ENCODE peak calls at places on chromosome 5, in six cellular contexts. One of them, this sample, is unnamed.
A peak's percentile ranks its signal among the peaks of the same experiment; 100 is the strongest.

GRCh38 chr5:43646997-43647396 is 44.0 kb downstream of the NNT start:
- DNase-seq in naive thymus-derived CD4-positive, alpha-beta T cell: no peak
- DNase-seq in lower leg skin: no peak
- DNase-seq in iPS DF 19.7: no peak
- DNase-seq in heart right ventricle: no peak
- DNase-seq in putamen: no peak
- DNase-seq in this sample: no peak

GRCh38 chr5:160097981-160098380 is 21.3 kb downstream of the PWWP2A start:
- DNase-seq in naive thymus-derived CD4-positive, alpha-beta T cell: no peak
- DNase-seq in lower leg skin: no peak
- DNase-seq in iPS DF 19.7: no peak
- DNase-seq in heart right ventricle: no peak
- DNase-seq in putamen: no peak
- DNase-seq in this sample: no peak

GRCh38 chr5:131019601-131020315 is 145.3 kb downstream of the HINT1 start:
- DNase-seq in naive thymus-derived CD4-positive, alpha-beta T cell: no peak
- DNase-seq in lower leg skin: no peak
- DNase-seq in iPS DF 19.7: no peak
- DNase-seq in heart right ventricle: no peak
- DNase-seq in putamen: no peak
- DNase-seq in this sample: no peak

GRCh38 chr5:179732918-179733763 is 519 bp downstream of the MAML1 start:
- DNase-seq in naive thymus-derived CD4-positive, alpha-beta T cell: no peak
- DNase-seq in lower leg skin: peak; percentile 24
- DNase-seq in iPS DF 19.7: no peak
- DNase-seq in heart right ventricle: peak; percentile 34
- DNase-seq in putamen: peak; percentile 42
- DNase-seq in this sample: peak; percentile 13

GRCh38 chr5:25448190-25448621 is 803.4 kb upstream of the CDH10 start:
- DNase-seq in naive thymus-derived CD4-positive, alpha-beta T cell: no peak
- DNase-seq in lower leg skin: no peak
- DNase-seq in iPS DF 19.7: peak; percentile 73
- DNase-seq in heart right ventricle: no peak
- DNase-seq in putamen: no peak
- DNase-seq in this sample: no peak

GRCh38 chr5:103259705-103260355 is 1.3 kb downstream of the MACIR start:
- DNase-seq in naive thymus-derived CD4-positive, alpha-beta T cell: peak; percentile 5
- DNase-seq in lower leg skin: peak; percentile 19
- DNase-seq in iPS DF 19.7: no peak
- DNase-seq in heart right ventricle: no peak
- DNase-seq in putamen: peak; percentile 57
- DNase-seq in this sample: peak; percentile 53

GRCh38 chr5:83570916-83571315 is 99.4 kb downstream of the VCAN start:
- DNase-seq in naive thymus-derived CD4-positive, alpha-beta T cell: no peak
- DNase-seq in lower leg skin: no peak
- DNase-seq in iPS DF 19.7: no peak
- DNase-seq in heart right ventricle: no peak
- DNase-seq in putamen: no peak
- DNase-seq in this sample: no peak

GRCh38 chr5:179796877-179797608 is 3.3 kb downstream of the LTC4S start:
- DNase-seq in naive thymus-derived CD4-positive, alpha-beta T cell: no peak
- DNase-seq in lower leg skin: no peak
- DNase-seq in iPS DF 19.7: no peak
- DNase-seq in heart right ventricle: no peak
- DNase-seq in putamen: no peak
- DNase-seq in this sample: no peak

GRCh38 chr5:65209341-65209740 is 272.4 kb downstream of the ADAMTS6 start:
- DNase-seq in naive thymus-derived CD4-positive, alpha-beta T cell: no peak
- DNase-seq in lower leg skin: no peak
- DNase-seq in iPS DF 19.7: no peak
- DNase-seq in heart right ventricle: no peak
- DNase-seq in putamen: no peak
- DNase-seq in this sample: no peak

GRCh38 chr5:124884108-124884507 is 137.7 kb upstream of the ZNF608 start:
- DNase-seq in naive thymus-derived CD4-positive, alpha-beta T cell: no peak
- DNase-seq in lower leg skin: no peak
- DNase-seq in iPS DF 19.7: no peak
- DNase-seq in heart right ventricle: no peak
- DNase-seq in putamen: no peak
- DNase-seq in this sample: no peak

GRCh38 chr5:150783422-150783928 is 4.9 kb downstream of the SMIM3 start:
- DNase-seq in naive thymus-derived CD4-positive, alpha-beta T cell: peak; percentile 81
- DNase-seq in lower leg skin: peak; percentile 66
- DNase-seq in iPS DF 19.7: peak; percentile 38
- DNase-seq in heart right ventricle: no peak
- DNase-seq in putamen: peak; percentile 32
- DNase-seq in this sample: no peak

GRCh38 chr5:55742778-55743177 is 4.9 kb downstream of the DDX4 start:
- DNase-seq in naive thymus-derived CD4-positive, alpha-beta T cell: no peak
- DNase-seq in lower leg skin: no peak
- DNase-seq in iPS DF 19.7: no peak
- DNase-seq in heart right ventricle: no peak
- DNase-seq in putamen: no peak
- DNase-seq in this sample: no peak

This sample was measured in head of caudate nucleus.